ENCODE peak calls at places on chromosomes 7 and 10, in seven cellular contexts. R, L, C, E, U, H and Q are unnamed samples.

GRCh38 chr10:121501796-121502195 is 96.4 kb downstream of the FGFR2 start:
- DNase-seq in R (no peak), L (no peak), C (no peak), E (no peak), U (no peak), H (no peak), Q (no peak)

GRCh38 chr10:13593560-13593959 is 6.8 kb downstream of the PRPF18 start:
- DNase-seq in R (no peak), L (no peak), C (no peak), E (no peak), U (no peak), H (no peak), Q (peak; percentile 25)

GRCh38 chr10:84114088-84114667 is 25.1 kb upstream of the GHITM start:
- DNase-seq in R (no peak), L (no peak), C (no peak), E (no peak), U (no peak), H (no peak), Q (no peak)

GRCh38 chr10:62270020-62270419 is 1.4 kb upstream of the RTKN2 start:
- DNase-seq in R (no peak), L (no peak), C (no peak), E (no peak), U (no peak), H (no peak), Q (no peak)

GRCh38 chr10:19592276-19592675 is 224.0 kb upstream of the PLXDC2 start:
- DNase-seq in R (no peak), L (peak; percentile 13), C (no peak), E (no peak), U (no peak), H (no peak), Q (no peak)

GRCh38 chr7:11625669-11626068 is 206.3 kb downstream of the THSD7A start:
- DNase-seq in R (no peak), L (no peak), C (peak; percentile 51), E (no peak), U (no peak), H (no peak), Q (no peak)

GRCh38 chr7:50832744-50833143 is 50.0 kb upstream of the GRB10 start:
- DNase-seq in R (peak; percentile 37), L (peak; percentile 48), C (no peak), E (no peak), U (no peak), H (no peak), Q (peak; percentile 80)

GRCh38 chr10:126609566-126609965 is 60.9 kb downstream of the C10orf90 start:
- DNase-seq in R (no peak), L (no peak), C (no peak), E (peak; percentile 50), U (no peak), H (peak; percentile 28), Q (no peak)

GRCh38 chr10:126917975-126918908 is 13.0 kb downstream of the DOCK1 start:
- DNase-seq in R (no peak), L (no peak), C (no peak), E (peak; percentile 72), U (no peak), H (no peak), Q (no peak)

GRCh38 chr10:48491422-48492139 is 113.3 kb downstream of the ARHGAP22 start:
- DNase-seq in R (no peak), L (no peak), C (no peak), E (peak; percentile 64), U (no peak), H (no peak), Q (no peak)

GRCh38 chr7:24896031-24896433 is 83.9 kb downstream of the OSBPL3 start:
- DNase-seq in R (no peak), L (no peak), C (no peak), E (no peak), U (no peak), H (no peak), Q (peak; percentile 71)

GRCh38 chr10:62018141-62018911 is 116.8 kb downstream of the ARID5B start:
- DNase-seq in R (no peak), L (no peak), C (no peak), E (no peak), U (peak; percentile 30), H (no peak), Q (no peak)

GRCh38 chr7:75980126-75980864 is 14.1 kb downstream of the TMEM120A start:
- DNase-seq in R (no peak), L (no peak), C (no peak), E (no peak), U (no peak), H (no peak), Q (no peak)

GRCh38 chr10:78531088-78531487 is 497.4 kb downstream of the RPS24 start:
- DNase-seq in R (no peak), L (no peak), C (no peak), E (no peak), U (no peak), H (no peak), Q (no peak)

GRCh38 chr7:104845541-104845940 is 168.5 kb upstream of the KMT2E start:
- DNase-seq in R (no peak), L (no peak), C (no peak), E (peak; percentile 48), U (no peak), H (peak; percentile 37), Q (no peak)

GRCh38 chr10:60607409-60607808 is 170.9 kb upstream of the CDK1 start:
- DNase-seq in R (no peak), L (no peak), C (no peak), E (no peak), U (no peak), H (no peak), Q (no peak)

GRCh38 chr7:29360633-29361625 is 166.4 kb downstream of the CHN2 start:
- DNase-seq in R (no peak), L (no peak), C (no peak), E (no peak), U (no peak), H (no peak), Q (no peak)

GRCh38 chr10:25811141-25811685 is 122.8 kb upstream of the MYO3A start:
- DNase-seq in R (no peak), L (no peak), C (no peak), E (no peak), U (no peak), H (no peak), Q (peak; percentile 41)

GRCh38 chr7:70523626-70524351 is 608.2 kb upstream of the GALNT17 start:
- DNase-seq in R (no peak), L (no peak), C (no peak), E (no peak), U (no peak), H (no peak), Q (no peak)

GRCh38 chr10:32326680-32327363 is 20.1 kb downstream of the EPC1 start:
- DNase-seq in R (no peak), L (no peak), C (no peak), E (no peak), U (no peak), H (no peak), Q (no peak)

GRCh38 chr7:103065666-103066065 is 8.9 kb downstream of the FBXL13 start:
- DNase-seq in R (peak; percentile 67), L (no peak), C (no peak), E (no peak), U (no peak), H (no peak), Q (peak; percentile 79)

GRCh38 chr10:97336942-97337719 is 2.6 kb upstream of the FRAT2 start:
- DNase-seq in R (no peak), L (no peak), C (no peak), E (no peak), U (no peak), H (no peak), Q (no peak)

GRCh38 chr7:158247758-158248487 is 339.7 kb downstream of the PTPRN2 start:
- DNase-seq in R (no peak), L (no peak), C (no peak), E (no peak), U (no peak), H (no peak), Q (no peak)

GRCh38 chr7:34675749-34676374 is 17.8 kb downstream of the NPSR1 start:
- DNase-seq in R (peak; percentile 30), L (no peak), C (no peak), E (no peak), U (no peak), H (no peak), Q (peak; percentile 67)

GRCh38 chr7:105497016-105497415 is 25.1 kb downstream of the PUS7 start:
- DNase-seq in R (no peak), L (no peak), C (no peak), E (no peak), U (no peak), H (no peak), Q (no peak)

GRCh38 chr7:155490697-155491628 is 33.0 kb downstream of the EN2 start:
- DNase-seq in R (peak; percentile 61), L (no peak), C (no peak), E (no peak), U (no peak), H (no peak), Q (peak; percentile 79)

GRCh38 chr10:114658175-114658574 is at the start of gene ABLIM1:
- DNase-seq in R (no peak), L (no peak), C (no peak), E (no peak), U (no peak), H (no peak), Q (no peak)

GRCh38 chr7:106071356-106071998 is 40.6 kb downstream of the SYPL1 start:
- DNase-seq in R (peak; percentile 50), L (no peak), C (no peak), E (no peak), U (no peak), H (no peak), Q (peak; percentile 86)

GRCh38 chr7:83738436-83738835 is 89.5 kb upstream of the SEMA3E start:
- DNase-seq in R (no peak), L (no peak), C (no peak), E (no peak), U (peak; percentile 9), H (no peak), Q (no peak)

GRCh38 chr10:22455068-22455467 is 109.8 kb downstream of the SPAG6 start:
- DNase-seq in R (no peak), L (no peak), C (no peak), E (no peak), U (no peak), H (no peak), Q (peak; percentile 65)

GRCh38 chr7:124459101-124460052 is 306.2 kb downstream of the GPR37 start:
- DNase-seq in R (no peak), L (peak; percentile 79), C (peak; percentile 6), E (no peak), U (no peak), H (peak; percentile 6), Q (no peak)